ENCODE peak calls at places on chromosomes 6 and 20, in four cellular contexts. F is CD8-positive, alpha-beta memory T cell; R is dorsolateral prefrontal cortex; H is caudate nucleus. K is an unnamed sample.

GRCh38 chr6:6224933-6225486 is 95.5 kb downstream of the F13A1 start:
- DNase-seq in R (no peak), H (no peak), F (no peak), K (no peak)

GRCh38 chr6:127216821-127217789 is 49.6 kb upstream of the RNF146 start:
- DNase-seq in F (no peak), H (no peak), R (no peak), K (no peak)

GRCh38 chr6:15184441-15184861 is 61.4 kb upstream of the JARID2 start:
- DNase-seq in F (no peak), R (no peak), H (no peak), K (no peak)

GRCh38 chr20:19113343-19113930 is 99.0 kb upstream of the SLC24A3 start:
- DNase-seq in R (no peak), H (no peak), F (no peak), K (no peak)

GRCh38 chr6:112234596-112234995 is 19.8 kb downstream of the LAMA4 start:
- DNase-seq in R (no peak), H (no peak), F (no peak), K (no peak)

GRCh38 chr20:1734269-1734858 is 76.8 kb upstream of the SIRPG start:
- DNase-seq in F (peak), R (no peak), H (no peak), K (peak)

GRCh38 chr6:4664117-4664626 is 112.0 kb upstream of the CDYL start:
- DNase-seq in F (no peak), R (no peak), H (no peak), K (peak)

GRCh38 chr6:19837511-19838441 is 606 bp downstream of the ID4 start:
- DNase-seq in F (no peak), R (peak), H (no peak), K (no peak)

GRCh38 chr20:17655865-17656489 is 26.1 kb downstream of the RRBP1 start:
- DNase-seq in R (no peak), F (no peak), H (no peak), K (no peak)

GRCh38 chr20:62472020-62472342 is 3.8 kb downstream of the GATA5 start:
- DNase-seq in R (no peak), H (no peak), F (no peak), K (no peak)

GRCh38 chr6:40898073-40898472 is 140.9 kb downstream of the UNC5CL start:
- DNase-seq in H (no peak), F (no peak), R (no peak), K (no peak)
- H3K27ac ChIP-seq in H (no peak), F (no peak), R (no peak), K (no peak)

DNA sequence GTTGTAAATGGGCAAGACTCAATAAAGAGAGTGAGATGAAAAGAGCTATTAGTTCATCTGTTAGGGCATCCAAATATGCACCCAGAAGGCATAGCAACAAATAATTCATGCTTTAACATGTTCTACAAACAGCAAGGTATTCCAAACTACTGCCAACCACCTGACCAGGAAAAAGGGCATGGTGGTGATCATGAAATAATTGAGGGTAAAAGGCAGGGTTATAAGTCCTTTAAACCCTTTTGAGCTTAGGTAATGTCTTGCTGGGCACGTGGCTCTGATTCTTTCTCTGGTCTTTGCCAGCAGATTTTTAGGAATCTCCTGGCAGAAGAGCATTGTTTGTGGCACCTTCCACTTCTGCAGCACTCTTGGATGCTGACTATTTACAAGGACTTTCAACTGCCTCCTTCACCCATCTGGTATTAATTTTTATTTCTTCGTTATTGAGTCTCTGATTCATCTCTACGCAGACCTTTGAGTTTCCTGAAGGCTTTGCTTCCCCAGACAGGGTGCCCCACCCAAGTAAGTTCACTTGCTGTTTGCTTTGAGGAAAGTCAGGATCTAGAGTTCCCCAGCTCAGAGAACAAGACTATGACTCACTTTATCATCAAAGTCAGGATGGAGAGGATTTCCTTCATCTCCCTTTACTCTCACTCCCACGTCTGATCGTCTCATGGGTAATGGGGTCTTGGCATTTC is 83.4 kb upstream of the NEDD9 start:
- DNase-seq in H (no peak), R (no peak), F (no peak), K (no peak)
- H3K27ac ChIP-seq in H (no peak), R (no peak), F (no peak), K (no peak)

DNA sequence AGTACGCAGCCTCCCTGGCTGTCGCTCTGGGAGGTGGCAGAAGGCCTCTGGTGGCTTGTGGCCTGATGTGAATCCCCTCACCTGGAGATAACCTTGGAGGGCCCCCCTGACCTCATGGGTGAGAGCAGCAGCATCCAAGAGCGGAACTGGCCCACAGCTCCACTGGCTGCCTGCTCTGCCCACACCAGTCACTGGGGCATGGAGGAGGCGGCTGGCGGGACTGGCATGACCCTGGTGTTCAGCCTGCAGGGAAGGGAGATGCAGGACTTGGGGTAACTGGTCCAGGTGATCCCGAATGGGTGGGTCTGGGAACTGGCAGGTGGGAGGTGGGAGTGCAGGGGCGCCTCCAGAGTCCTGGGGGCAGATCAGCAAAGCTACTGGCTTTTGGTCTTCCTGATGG is 10.6 kb upstream of the DSN1 start:
- DNase-seq in F (no peak), R (no peak), H (no peak), K (no peak)
- H3K27ac ChIP-seq in F (no peak), R (no peak), H (no peak), K (no peak)

GRCh38 chr6:36926711-36927110 is 27.8 kb upstream of the PI16 start:
- DNase-seq in R (no peak), H (no peak), F (no peak), K (no peak)
- H3K27ac ChIP-seq in R (peak), H (no peak), F (no peak), K (no peak)

GRCh38 chr6:125196613-125197012 is 43.0 kb downstream of the TPD52L1 start:
- DNase-seq in H (no peak), R (no peak), F (no peak), K (no peak)
- H3K27ac ChIP-seq in H (peak), R (no peak), F (no peak), K (no peak)

GRCh38 chr6:110216140-110216539 is 35.9 kb downstream of the CDC40 start:
- DNase-seq in H (peak), R (no peak), F (no peak), K (no peak)
- H3K27ac ChIP-seq in H (peak), R (peak), F (no peak), K (no peak)

GRCh38 chr6:152583888-152584287 is 53.3 kb downstream of the SYNE1 start:
- DNase-seq in F (no peak), R (no peak), H (no peak), K (no peak)

GRCh38 chr6:152585236-152585635 is 51.9 kb downstream of the SYNE1 start:
- DNase-seq in H (no peak), R (no peak), F (no peak), K (no peak)

DNA sequence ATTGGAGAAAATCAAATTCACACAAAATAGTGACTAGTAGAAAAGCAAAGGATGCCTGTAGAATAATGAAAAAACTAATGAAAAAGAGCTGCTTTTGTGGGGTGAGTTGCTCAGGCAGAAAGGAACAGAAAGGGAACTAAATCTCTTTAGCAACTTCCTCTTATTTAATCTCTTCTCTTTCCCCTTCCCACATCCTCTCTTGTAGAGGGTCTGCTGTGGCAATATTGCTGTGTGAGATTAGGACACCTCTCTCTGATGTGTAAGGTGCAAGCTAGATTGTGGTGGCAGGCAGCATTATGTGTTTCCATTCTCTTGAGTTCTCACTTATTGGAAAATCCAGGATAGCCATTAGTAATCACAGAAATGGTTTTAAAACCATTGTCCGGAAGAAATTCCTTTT is 49.7 kb downstream of the SYNE1 start:
- DNase-seq in H (no peak), R (no peak), F (no peak), K (no peak)
- H3K27ac ChIP-seq in H (no peak), R (no peak), F (no peak), K (no peak)

DNA sequence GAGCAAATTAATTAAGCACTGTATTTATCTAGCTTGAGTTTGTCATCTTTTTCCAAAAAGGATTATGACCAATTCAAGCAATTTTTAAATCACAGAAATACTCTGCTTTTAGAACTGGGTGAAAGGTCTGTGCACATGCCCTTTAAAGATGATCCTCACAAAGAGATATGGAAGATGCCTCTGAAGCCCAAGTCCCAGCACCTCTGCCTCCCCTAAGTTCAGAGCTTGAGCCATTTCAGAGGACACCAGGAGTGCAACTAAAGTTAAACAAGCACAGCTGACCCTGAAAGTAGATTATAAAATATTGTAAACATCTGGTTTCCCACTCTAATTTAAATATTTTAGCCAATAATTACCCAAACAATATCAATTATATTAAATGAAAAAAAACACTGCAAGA is 139.5 kb upstream of the BEND6 start:
- DNase-seq in R (no peak), F (no peak), H (no peak), K (no peak)
- H3K27ac ChIP-seq in R (peak), F (no peak), H (peak), K (no peak)

GRCh38 chr6:30493643-30494250 is 4.4 kb downstream of the HLA-E start:
- DNase-seq in F (peak), R (no peak), H (no peak), K (no peak)

GRCh38 chr6:30494275-30494990 is 5.1 kb downstream of the HLA-E start:
- DNase-seq in H (no peak), R (no peak), F (no peak), K (no peak)

GRCh38 chr6:30490031-30490876 is 945 bp downstream of the HLA-E start:
- DNase-seq in R (no peak), F (peak), H (no peak), K (no peak)

GRCh38 chr6:30489081-30490030 is at the start of gene HLA-E:
- DNase-seq in F (peak), R (peak), H (peak), K (peak)

GRCh38 chr6:30491963-30492616 is 2.8 kb downstream of the HLA-E start:
- DNase-seq in F (no peak), H (no peak), R (no peak), K (no peak)
- H3K27ac ChIP-seq in F (peak), H (no peak), R (peak), K (no peak)

K was measured in substantia nigra.